ENCODE peak calls at places on chromosome 7, in six cellular contexts. Y is keratinocyte, W is PC-9, B is Peyer's patch, G is WTC11, H is astrocyte of the spinal cord. M is an unnamed sample.

GRCh38 chr7:95396136-95397032 is at the start of gene PON3:
- DNase-seq in H (no peak), B (peak), G (peak), W (peak), Y (no peak), M (peak)

GRCh38 chr7:29926761-29927160 is 62.8 kb downstream of the SCRN1 start:
- DNase-seq in B (no peak), H (no peak), W (no peak), G (no peak), Y (no peak), M (no peak)

GRCh38 chr7:158033196-158033595 is 554.4 kb downstream of the PTPRN2 start:
- DNase-seq in B (peak), H (no peak), G (no peak), Y (no peak), W (no peak), M (no peak)

GRCh38 chr7:23597908-23598224 is 684 bp downstream of the CCDC126 start:
- DNase-seq in G (no peak), B (no peak), H (no peak), Y (no peak), W (no peak), M (no peak)

GRCh38 chr7:34044734-34045353 is 139.5 kb downstream of the BMPER start:
- DNase-seq in Y (no peak), G (no peak), H (no peak), W (no peak), B (no peak), M (no peak)

GRCh38 chr7:27793780-27794179 is 53.8 kb downstream of the TAX1BP1 start:
- DNase-seq in G (no peak), B (no peak), H (peak), W (no peak), Y (no peak), M (no peak)

GRCh38 chr7:2069472-2069860 is 163.3 kb downstream of the MAD1L1 start:
- DNase-seq in H (peak), Y (no peak), G (no peak), B (no peak), W (no peak), M (no peak)

GRCh38 chr7:55477781-55478374 is 94.4 kb downstream of the VOPP1 start:
- DNase-seq in G (no peak), W (no peak), H (peak), Y (no peak), B (no peak), M (no peak)

GRCh38 chr7:77455334-77455733 is 39.2 kb upstream of the GSAP start:
- DNase-seq in Y (no peak), H (peak), G (no peak), W (peak), B (no peak), M (no peak)

GRCh38 chr7:100632951-100633717 is 8.2 kb downstream of the TFR2 start:
- DNase-seq in W (peak), Y (no peak), G (peak), B (peak), H (peak), M (peak)

GRCh38 chr7:41238851-41239331 is 464.0 kb downstream of the INHBA start:
- DNase-seq in H (no peak), G (no peak), B (no peak), Y (peak), W (no peak), M (no peak)

GRCh38 chr7:4067874-4068273 is 614.2 kb upstream of the FOXK1 start:
- DNase-seq in B (no peak), W (no peak), G (no peak), H (no peak), Y (no peak), M (no peak)

GRCh38 chr7:13989138-13989943 is at the start of gene ETV1:
- DNase-seq in B (peak), G (peak), Y (peak), H (peak), W (peak), M (no peak)

GRCh38 chr7:1234794-1235500 is 2.3 kb downstream of the UNCX start:
- DNase-seq in H (no peak), G (peak), B (no peak), Y (no peak), W (no peak), M (no peak)

GRCh38 chr7:584122-584465 is 64.4 kb upstream of the PDGFA start:
- DNase-seq in W (no peak), B (no peak), Y (no peak), H (no peak), G (no peak), M (no peak)

GRCh38 chr7:92839901-92840300 is 3.5 kb upstream of the CDK6 start:
- DNase-seq in Y (no peak), W (no peak), G (no peak), B (no peak), H (no peak), M (no peak)

GRCh38 chr7:93245525-93246432 is 13.6 kb downstream of the VPS50 start:
- DNase-seq in W (no peak), Y (no peak), G (no peak), H (peak), B (no peak), M (no peak)

GRCh38 chr7:106022193-106022821 is 59.2 kb downstream of the CDHR3 start:
- DNase-seq in H (peak), G (no peak), Y (no peak), B (no peak), W (no peak), M (no peak)

GRCh38 chr7:151277631-151278030 is 29.1 kb upstream of the SMARCD3 start:
- DNase-seq in Y (no peak), G (no peak), W (no peak), H (no peak), B (no peak), M (no peak)

GRCh38 chr7:120079704-120080103 is 193.3 kb upstream of the KCND2 start:
- DNase-seq in Y (no peak), G (no peak), B (no peak), H (no peak), W (no peak), M (no peak)

GRCh38 chr7:142445019-142445686 is 187.3 kb upstream of the PRSS58 start:
- DNase-seq in Y (no peak), W (no peak), G (peak), B (no peak), H (no peak), M (no peak)

GRCh38 chr7:28695300-28696261 is 262.5 kb downstream of the TRIL start:
- DNase-seq in H (no peak), Y (no peak), B (no peak), W (no peak), G (no peak), M (no peak)

GRCh38 chr7:129466796-129467195 is 32.6 kb downstream of the STRIP2 start:
- DNase-seq in B (no peak), W (no peak), H (no peak), G (no peak), Y (no peak), M (no peak)

GRCh38 chr7:5702876-5703571 is 78.4 kb downstream of the RNF216 start:
- DNase-seq in B (no peak), W (peak), G (no peak), H (peak), Y (no peak), M (no peak)

GRCh38 chr7:112001089-112001826 is 204.9 kb downstream of the DOCK4 start:
- DNase-seq in H (peak), W (peak), B (no peak), G (no peak), Y (peak), M (no peak)

GRCh38 chr7:82204694-82205093 is 238.9 kb downstream of the CACNA2D1 start:
- DNase-seq in B (no peak), G (no peak), H (peak), W (no peak), Y (peak), M (no peak)

GRCh38 chr7:1499367-1500029 is 4.7 kb downstream of the INTS1 start:
- DNase-seq in G (no peak), W (no peak), H (no peak), Y (no peak), B (no peak), M (no peak)

GRCh38 chr7:16914771-16915170 is 33.0 kb upstream of the AGR3 start:
- DNase-seq in G (no peak), W (no peak), Y (no peak), B (no peak), H (no peak), M (no peak)

GRCh38 chr7:18421297-18422004 is 74.1 kb upstream of the HDAC9 start:
- DNase-seq in H (no peak), B (no peak), W (no peak), G (no peak), Y (no peak), M (no peak)

GRCh38 chr7:10708447-10708846 is 265.2 kb upstream of the PHF14 start:
- DNase-seq in Y (no peak), H (no peak), W (no peak), G (peak), B (no peak), M (no peak)

DNA sequence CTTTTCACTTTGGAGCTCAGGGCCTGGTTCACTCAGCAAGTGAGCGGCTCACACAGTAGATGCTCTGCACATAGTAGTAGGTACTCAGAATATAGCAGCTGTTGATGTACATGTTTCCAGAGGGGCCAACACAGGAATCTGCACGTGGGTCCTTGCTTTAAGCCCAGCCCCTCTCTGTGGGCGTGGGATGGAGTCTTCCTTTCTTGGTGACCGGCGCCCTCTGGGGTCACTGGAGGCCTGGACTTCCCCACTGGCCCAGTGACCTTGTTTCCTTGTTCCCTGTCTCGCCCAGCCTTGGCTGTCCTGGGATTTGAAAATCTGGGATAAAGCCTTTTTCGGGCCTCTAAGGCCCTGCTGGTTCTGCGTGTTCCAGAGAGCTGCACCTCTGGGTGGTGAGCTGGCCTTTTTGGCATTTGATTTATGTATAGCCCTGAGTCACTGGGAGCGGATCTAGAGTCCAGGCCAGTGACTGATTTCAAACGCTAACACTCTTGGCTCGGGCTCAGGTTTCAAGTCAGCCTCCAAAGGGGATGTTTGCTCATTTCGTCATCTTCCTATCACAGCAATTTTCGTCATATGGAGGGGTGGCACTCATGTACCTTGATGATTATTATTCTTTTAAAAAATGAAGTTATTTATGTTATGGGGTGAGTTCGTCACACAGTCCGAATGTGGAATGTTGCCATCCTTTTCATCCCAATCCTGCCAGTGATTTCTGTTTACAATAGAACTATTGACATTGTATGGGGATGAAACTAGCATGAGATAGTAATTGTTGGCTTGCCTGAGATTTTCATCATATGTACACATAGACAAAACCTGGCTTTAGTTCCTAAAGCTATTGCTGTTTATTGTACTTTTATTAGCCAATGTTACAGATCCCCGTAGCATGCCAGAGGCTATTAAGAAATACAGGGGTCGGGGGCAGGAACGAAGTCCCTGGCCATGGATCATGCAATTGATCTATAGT is 65.5 kb downstream of the CUX1 start:
- DNase-seq in B (peak), G (peak), W (peak), H (peak), Y (peak), M (no peak)
- TF ChIP-seq CTCF in B (no peak), G (no peak), W (no peak), H (no peak), Y (no peak), M (no peak)

GRCh38 chr7:141071260-141071854 is 2.5 kb upstream of the TMEM178B start:
- DNase-seq in H (peak), G (peak), Y (no peak), W (no peak), B (no peak), M (no peak)
- TF ChIP-seq CTCF in H (peak), G (peak), Y (peak), W (no peak), B (no peak), M (no peak)

GRCh38 chr7:36391436-36392198 is 2.0 kb downstream of the ANLN start:
- DNase-seq in G (no peak), W (peak), Y (no peak), H (peak), B (no peak), M (no peak)

GRCh38 chr7:36388423-36388822 is 1.2 kb upstream of the ANLN start:
- DNase-seq in G (no peak), H (no peak), W (no peak), B (no peak), Y (peak), M (no peak)

GRCh38 chr7:36389371-36390198 is at the start of gene ANLN:
- DNase-seq in G (peak), Y (peak), B (peak), H (peak), W (peak), M (peak)

GRCh38 chr7:36387437-36388345 is 2.0 kb upstream of the ANLN start:
- DNase-seq in G (no peak), H (no peak), Y (peak), W (peak), B (no peak), M (no peak)

DNA sequence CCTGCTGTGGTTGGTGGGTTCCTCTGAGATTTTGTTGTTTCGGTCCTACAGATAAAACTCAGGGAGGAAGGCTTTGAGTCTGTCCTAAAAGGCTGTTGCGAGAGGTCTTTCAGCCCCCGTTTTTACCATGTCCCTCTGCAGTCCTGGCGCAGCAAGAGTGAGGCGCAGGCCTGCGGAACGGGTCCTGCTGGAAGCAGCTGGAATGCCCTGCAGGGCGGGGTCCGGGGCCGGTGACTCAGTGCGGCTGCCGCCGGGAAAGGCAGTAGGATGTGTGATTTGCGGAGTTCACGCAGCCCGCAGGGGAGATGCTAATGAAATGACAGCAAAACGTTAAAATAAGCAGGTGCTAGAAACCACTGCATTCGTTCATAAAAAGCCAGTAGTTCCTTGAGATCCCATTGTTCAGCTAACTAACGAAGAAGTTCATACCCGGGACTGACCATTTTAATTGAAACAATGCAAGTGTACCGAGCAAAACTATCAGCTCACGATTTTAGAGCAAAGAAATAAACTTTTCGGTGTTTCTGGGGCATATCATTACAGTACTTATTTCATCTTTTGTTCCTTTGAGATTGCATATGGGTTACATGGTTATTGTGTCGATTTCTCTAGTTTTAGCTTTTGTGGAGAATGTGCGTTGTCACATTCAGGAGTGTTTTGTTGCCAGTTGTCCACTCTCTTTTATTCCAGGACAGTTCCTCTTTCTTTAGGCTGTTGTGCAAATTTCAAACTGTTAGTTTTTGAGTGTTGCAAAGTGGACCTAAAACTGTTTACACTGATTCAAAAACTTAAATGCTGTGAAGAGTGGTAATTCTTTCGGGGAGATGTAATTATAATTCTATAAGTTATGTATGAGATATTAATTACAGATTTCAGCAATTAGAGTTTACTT is 783 bp downstream of the ANLN start:
- DNase-seq in G (peak), H (peak), B (peak), W (peak), Y (no peak), M (peak)
- TF ChIP-seq CTCF in G (no peak), H (no peak), B (no peak), W (no peak), Y (no peak), M (no peak)

GRCh38 chr7:148286150-148286549 is 304.4 kb upstream of the C7orf33 start:
- DNase-seq in G (no peak), H (peak), W (no peak), Y (no peak), B (no peak), M (no peak)
- TF ChIP-seq CTCF in G (no peak), H (peak), W (peak), Y (peak), B (peak), M (no peak)

DNA sequence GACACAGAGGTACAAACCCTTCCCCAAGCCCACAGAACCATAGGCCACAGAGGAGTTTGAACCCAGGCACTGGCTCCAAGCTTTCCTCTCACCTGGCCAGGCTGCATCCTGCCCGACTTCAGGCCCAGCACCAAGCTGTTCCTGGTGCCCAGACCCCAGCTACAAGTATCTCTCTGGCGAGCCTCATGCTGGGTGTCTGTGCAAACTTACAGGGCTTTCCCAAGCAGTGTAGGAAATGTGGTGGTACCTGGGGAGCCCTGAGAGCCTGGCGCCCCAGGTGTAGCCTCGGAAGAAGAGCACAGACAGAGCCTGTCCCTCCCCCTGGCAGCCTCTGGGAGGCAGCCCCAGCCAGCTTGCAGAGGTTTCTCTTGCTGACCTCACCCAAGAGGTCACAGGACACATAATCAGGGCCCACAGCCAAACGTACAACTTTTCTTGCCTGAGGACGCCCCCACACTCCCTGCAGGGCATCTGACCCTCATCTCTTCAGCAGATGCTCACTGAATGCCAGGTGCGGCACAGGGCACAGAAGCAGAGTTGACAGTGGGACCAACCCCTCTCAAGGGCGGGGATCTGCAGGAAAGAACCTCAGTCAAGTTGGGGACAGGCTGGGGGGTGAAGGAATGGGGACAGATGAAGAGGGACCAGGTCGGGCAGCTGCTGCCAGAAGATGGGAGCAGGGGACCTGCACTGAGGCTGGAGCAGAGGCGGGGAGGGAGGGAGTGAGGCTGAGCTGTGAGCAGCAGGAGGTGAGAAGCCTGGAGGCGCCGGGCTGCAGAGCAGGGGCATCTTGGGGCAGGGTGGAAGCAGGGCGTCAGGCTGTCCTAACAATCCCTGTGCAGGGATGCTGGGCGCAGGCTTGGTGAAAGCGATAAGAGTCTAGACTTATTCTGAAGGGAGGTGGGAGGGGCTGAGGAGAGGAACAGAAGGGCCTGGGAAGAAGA is 16.3 kb upstream of the MYL7 start:
- DNase-seq in H (no peak), W (no peak), B (no peak), Y (no peak), G (no peak), M (no peak)
- TF ChIP-seq CTCF in H (no peak), W (no peak), B (no peak), Y (no peak), G (no peak), M (no peak)

M was measured in activated B cell treated with CpG ODN at 0.5 μM for 24 hours.